ENCODE peak calls at places on chromosome 1, in ten cellular contexts. Y, D, Z, V, B, E, Q, U, A and M are unnamed samples.

GRCh38 chr1:107183011-107183410 is 42.2 kb downstream of the NTNG1 start:
- DNase-seq in V (peak; percentile 68), B (no peak), E (no peak), Q (no peak), U (no peak), Z (no peak), A (no peak), D (no peak), Y (no peak), M (no peak)

GRCh38 chr1:33660244-33660643 is 187.8 kb downstream of the ZSCAN20 start:
- DNase-seq in D (no peak), U (no peak), Z (peak; percentile 15), V (no peak), E (peak; percentile 12), B (peak; percentile 35), Q (no peak), A (no peak), Y (no peak), M (no peak)

GRCh38 chr1:36874271-36875017 is 159.9 kb downstream of the GRIK3 start:
- DNase-seq in D (no peak), E (no peak), B (no peak), V (no peak), Q (no peak), A (no peak), U (no peak), Z (no peak), Y (no peak), M (no peak)

GRCh38 chr1:154324669-154325582 is at the start of gene ATP8B2:
- DNase-seq in Z (peak; percentile 65), E (peak; percentile 92), A (peak; percentile 70), D (peak; percentile 92), B (peak; percentile 86), Y (peak; percentile 48), V (peak; percentile 95), Q (peak; percentile 65), U (peak; percentile 71), M (peak; percentile 69)

GRCh38 chr1:234980657-234981396 is 147.8 kb downstream of the TOMM20 start:
- DNase-seq in V (peak; percentile 69), Q (peak; percentile 97), U (peak; percentile 44), E (peak; percentile 87), Y (peak; percentile 81), A (peak; percentile 55), D (peak; percentile 90), B (peak; percentile 80), Z (peak; percentile 97), M (peak; percentile 37)

GRCh38 chr1:180258935-180259334 is 28.9 kb downstream of the LHX4 start:
- DNase-seq in Z (no peak), B (no peak), U (no peak), E (no peak), V (no peak), A (no peak), D (no peak), Q (no peak), Y (no peak), M (no peak)

GRCh38 chr1:22132517-22133235 is 10.2 kb downstream of the WNT4 start:
- DNase-seq in E (peak; percentile 82), Q (peak; percentile 71), U (no peak), A (no peak), Y (peak; percentile 48), B (no peak), V (no peak), Z (peak; percentile 71), D (no peak), M (no peak)

GRCh38 chr1:229006121-229006870 is 264.6 kb upstream of the RAB4A start:
- DNase-seq in Q (no peak), D (peak; percentile 43), U (no peak), A (no peak), Y (no peak), E (peak; percentile 30), B (no peak), V (no peak), Z (no peak), M (no peak)

GRCh38 chr1:31371560-31371959 is 1.3 kb downstream of the FABP3 start:
- DNase-seq in Z (no peak), U (no peak), V (peak; percentile 37), A (no peak), B (no peak), Y (no peak), Q (no peak), D (no peak), E (no peak), M (no peak)

GRCh38 chr1:236895665-236896387 is 100.7 kb downstream of the MTR start:
- DNase-seq in A (no peak), D (no peak), V (no peak), Q (no peak), U (no peak), B (no peak), E (no peak), Y (no peak), Z (no peak), M (no peak)

GRCh38 chr1:162397039-162397448 is 14.9 kb downstream of the SH2D1B start:
- DNase-seq in E (no peak), Z (no peak), U (no peak), A (no peak), V (no peak), Q (no peak), D (no peak), B (no peak), Y (no peak), M (no peak)

GRCh38 chr1:116494351-116494692 is 76.5 kb downstream of the CD58 start:
- DNase-seq in D (no peak), A (no peak), V (peak; percentile 36), E (no peak), B (no peak), Z (no peak), Y (no peak), Q (no peak), U (no peak), M (no peak)

GRCh38 chr1:227459326-227459841 is 104.0 kb upstream of the ZNF678 start:
- DNase-seq in A (no peak), Z (peak; percentile 73), U (no peak), Y (no peak), Q (no peak), V (no peak), E (no peak), D (no peak), B (no peak), M (no peak)

GRCh38 chr1:198528376-198528775 is 12.1 kb downstream of the ATP6V1G3 start:
- DNase-seq in Z (peak; percentile 72), E (peak; percentile 44), Q (peak; percentile 54), A (no peak), Y (peak; percentile 28), D (no peak), V (no peak), B (no peak), U (no peak), M (no peak)

GRCh38 chr1:212161231-212161781 is 123.9 kb upstream of the PPP2R5A start:
- DNase-seq in Y (peak; percentile 47), Q (peak; percentile 87), B (no peak), E (peak; percentile 74), U (no peak), Z (peak; percentile 84), D (no peak), A (no peak), V (no peak), M (no peak)